ENCODE peak calls at places on chromosomes 12 and 14, in five cellular contexts. L, J, U, S and I are unnamed samples.

GRCh38 chr14:103683139-103683538 is 32.1 kb downstream of the XRCC3 start:
- DNase-seq in L (no peak), J (no peak), U (no peak), S (no peak), I (no peak)

GRCh38 chr14:52018252-52018651 is 28.9 kb downstream of the RTRAF start:
- DNase-seq in L (no peak), J (no peak), U (no peak), S (no peak), I (peak)

GRCh38 chr12:32507559-32508276 is 108.4 kb downstream of the FGD4 start:
- DNase-seq in L (no peak), J (no peak), U (no peak), S (no peak), I (no peak)

GRCh38 chr14:50272498-50272897 is 39.5 kb downstream of the L2HGDH start:
- DNase-seq in L (no peak), J (no peak), U (no peak), S (no peak), I (no peak)

GRCh38 chr12:80778005-80778541 is 61.4 kb downstream of the MYF5 start:
- DNase-seq in L (no peak), J (peak), U (peak), S (peak), I (peak)

GRCh38 chr12:19654630-19655384 is 215.5 kb downstream of the AEBP2 start:
- DNase-seq in L (no peak), J (no peak), U (no peak), S (no peak), I (no peak)

GRCh38 chr14:53509227-53509822 is 356.2 kb upstream of the DDHD1 start:
- DNase-seq in L (peak), J (no peak), U (peak), S (no peak), I (no peak)

GRCh38 chr14:52369305-52369781 is 55.2 kb downstream of the PTGER2 start:
- DNase-seq in L (no peak), J (no peak), U (no peak), S (no peak), I (no peak)

GRCh38 chr12:53532524-53533445 is 25.5 kb upstream of the NPFF start:
- DNase-seq in L (no peak), J (no peak), U (no peak), S (no peak), I (no peak)

GRCh38 chr12:113700943-113701342 is 229.3 kb upstream of the LHX5 start:
- DNase-seq in L (no peak), J (no peak), U (no peak), S (no peak), I (no peak)

GRCh38 chr12:109875572-109876131 is 4.7 kb downstream of the GLTP start:
- DNase-seq in L (no peak), J (no peak), U (peak), S (peak), I (peak)

GRCh38 chr14:103503296-103503695 is 19.3 kb downstream of the CKB start:
- DNase-seq in L (no peak), J (no peak), U (no peak), S (no peak), I (no peak)

GRCh38 chr12:52054838-52055741 is 3.8 kb downstream of the NR4A1 start:
- DNase-seq in L (peak), J (no peak), U (no peak), S (no peak), I (no peak)

GRCh38 chr14:49673586-49673985 is 14.4 kb downstream of the POLE2 start:
- DNase-seq in L (no peak), J (no peak), U (no peak), S (no peak), I (no peak)

GRCh38 chr12:56374726-56375597 is 12.3 kb upstream of the APOF start:
- DNase-seq in L (no peak), J (no peak), U (no peak), S (peak), I (no peak)

GRCh38 chr12:68913682-68914081 is 19.3 kb downstream of the CPM start:
- DNase-seq in L (no peak), J (no peak), U (no peak), S (no peak), I (no peak)

GRCh38 chr14:24311837-24312615 is 724 bp downstream of the LTB4R start:
- DNase-seq in L (no peak), J (no peak), U (no peak), S (no peak), I (no peak)

GRCh38 chr12:242496-242895 is 20.1 kb downstream of the SLC6A13 start:
- DNase-seq in L (no peak), J (no peak), U (no peak), S (no peak), I (no peak)

GRCh38 chr12:52300796-52301691 is 9.7 kb upstream of the KRT81 start:
- DNase-seq in L (no peak), J (no peak), U (no peak), S (no peak), I (no peak)

GRCh38 chr14:68177728-68178127 is 358.1 kb downstream of the RAD51B start:
- DNase-seq in L (no peak), J (no peak), U (no peak), S (no peak), I (no peak)

GRCh38 chr14:59771577-59771976 is 99.0 kb downstream of the RTN1 start:
- DNase-seq in L (no peak), J (peak), U (peak), S (no peak), I (no peak)

GRCh38 chr14:44300911-44301310 is 206.2 kb downstream of the FSCB start:
- DNase-seq in L (no peak), J (no peak), U (no peak), S (no peak), I (no peak)

GRCh38 chr14:21268612-21269251 is 510 bp downstream of the HNRNPC start:
- DNase-seq in L (no peak), J (no peak), U (no peak), S (peak), I (peak)

GRCh38 chr12:4526923-4527546 is 11.7 kb upstream of the RAD51AP1 start:
- DNase-seq in L (no peak), J (no peak), U (no peak), S (no peak), I (peak)

GRCh38 chr12:49357099-49357678 is 10.1 kb upstream of the SPATS2 start:
- DNase-seq in L (no peak), J (no peak), U (no peak), S (peak), I (peak)